ENCODE peak calls at places on chromosome 6, in four cellular contexts. V is CD8-positive, alpha-beta T cell; K is activated CD8-positive, alpha-beta T cell treated with anti-CD3 and anti-CD28 coated beads, Interleukin-2, amount 10 ng/mL, durations not matched to agents 7 days and 5 days; C is lung. R is an unnamed sample.

GRCh38 chr6:162798546-162798945 is 70.8 kb downstream of the PACRG start:
- DNase-seq in V (no peak), K (no peak), C (no peak), R (no peak)

GRCh38 chr6:24899647-24900325 is 36.0 kb downstream of the RIPOR2 start:
- DNase-seq in V (no peak), K (peak), C (no peak), R (no peak)

GRCh38 chr6:143232849-143233248 is 172.2 kb downstream of the AIG1 start:
- DNase-seq in V (no peak), K (peak), C (peak), R (no peak)

GRCh38 chr6:106910999-106911949 is 63.3 kb downstream of the CD24 start:
- DNase-seq in V (no peak), K (no peak), C (no peak), R (no peak)

GRCh38 chr6:141890661-141891060 is 242.1 kb upstream of the GJE1 start:
- DNase-seq in V (no peak), K (no peak), C (no peak), R (no peak)

GRCh38 chr6:161498881-161499280 is 225.0 kb upstream of the AGPAT4 start:
- DNase-seq in V (no peak), K (no peak), C (no peak), R (no peak)

GRCh38 chr6:41464019-41464418 is 82.2 kb upstream of the FOXP4 start:
- DNase-seq in V (no peak), K (no peak), C (no peak), R (no peak)

GRCh38 chr6:169070506-169071176 is 183.0 kb downstream of the THBS2 start:
- DNase-seq in V (no peak), K (no peak), C (peak), R (peak)

GRCh38 chr6:111805511-111806181 is 67.6 kb downstream of the FYN start:
- DNase-seq in V (no peak), K (peak), C (no peak), R (no peak)

GRCh38 chr6:12012231-12012565 is at the start of gene HIVEP1:
- DNase-seq in V (no peak), K (no peak), C (no peak), R (no peak)

GRCh38 chr6:166418691-166419143 is 36.0 kb upstream of the MPC1 start:
- DNase-seq in V (no peak), K (no peak), C (no peak), R (no peak)

GRCh38 chr6:43334466-43335095 is 26.0 kb upstream of the CRIP3 start:
- DNase-seq in V (no peak), K (no peak), C (no peak), R (no peak)

GRCh38 chr6:56995347-56995746 is 40.4 kb downstream of the BEND6 start:
- DNase-seq in V (no peak), K (no peak), C (no peak), R (no peak)

GRCh38 chr6:90610671-90611542 is 24.0 kb upstream of the MAP3K7 start:
- DNase-seq in V (peak), K (peak), C (no peak), R (peak)

GRCh38 chr6:19736066-19736465 is 101.1 kb upstream of the ID4 start:
- DNase-seq in V (no peak), K (no peak), C (no peak), R (no peak)

GRCh38 chr6:68572525-68572924 is 62.6 kb upstream of the ADGRB3 start:
- DNase-seq in V (no peak), K (peak), C (no peak), R (no peak)

GRCh38 chr6:142301421-142302391 is at the start of gene ADGRG6:
- DNase-seq in V (peak), K (peak), C (peak), R (no peak)

GRCh38 chr6:13355043-13355945 is 27.0 kb upstream of the TBC1D7 start:
- DNase-seq in V (peak), K (peak), C (no peak), R (no peak)

GRCh38 chr6:107538856-107539387 is 49.0 kb downstream of the SOBP start:
- DNase-seq in V (no peak), K (no peak), C (no peak), R (no peak)

GRCh38 chr6:4059115-4059777 is 19.7 kb downstream of the FAM217A start:
- DNase-seq in V (peak), K (peak), C (no peak), R (no peak)

GRCh38 chr6:169619650-169620049 is 82.2 kb downstream of the WDR27 start:
- DNase-seq in V (no peak), K (no peak), C (no peak), R (no peak)

GRCh38 chr6:77979204-77979603 is 326.4 kb downstream of the MEI4 start:
- DNase-seq in V (no peak), K (no peak), C (no peak), R (no peak)

R was measured in gastrocnemius medialis.